ENCODE peak calls at places on chromosomes 11 and 22, in nine cellular contexts. M is NB4, I is tibial nerve, T is mesendoderm, C is HepG2, G is H7, F is endodermal cell, R is PC-9, W is fibroblast of pulmonary artery. N is an unnamed sample.

GRCh38 chr11:108559340-108559739 is 34.2 kb downstream of the EXPH5 start:
- DNase-seq in G (no peak), R (no peak), I (no peak), M (no peak), W (peak), T (no peak), F (no peak), C (no peak), N (peak)

GRCh38 chr22:49015993-49016908 is 811.4 kb downstream of the BRD1 start:
- DNase-seq in M (no peak), T (no peak), F (peak), I (peak), G (peak), W (no peak), R (no peak), C (peak), N (no peak)

GRCh38 chr11:47480762-47481161 is 31.8 kb upstream of the RAPSN start:
- DNase-seq in T (no peak), W (peak), I (no peak), F (no peak), C (no peak), R (no peak), G (no peak), M (no peak), N (no peak)

GRCh38 chr22:28629420-28630184 is 50.0 kb downstream of the TTC28 start:
- DNase-seq in F (no peak), M (peak), I (no peak), C (peak), W (peak), T (peak), G (peak), R (no peak), N (no peak)

GRCh38 chr11:117459979-117460300 is 132.3 kb downstream of the CEP164 start:
- DNase-seq in F (no peak), T (no peak), I (no peak), W (no peak), C (no peak), G (no peak), M (peak), R (no peak), N (no peak)

GRCh38 chr11:113147249-113147648 is 167.1 kb upstream of the TTC12 start:
- DNase-seq in I (no peak), C (no peak), M (no peak), R (no peak), T (peak), G (peak), W (no peak), F (peak), N (no peak)

GRCh38 chr11:84825140-84825539 is 802.0 kb downstream of the DLG2 start:
- DNase-seq in I (no peak), W (no peak), G (no peak), M (no peak), C (no peak), F (no peak), R (no peak), T (no peak), N (peak)

GRCh38 chr22:39575552-39575825 is 4.9 kb downstream of the CACNA1I start:
- DNase-seq in T (no peak), W (no peak), G (no peak), R (no peak), I (no peak), F (no peak), M (no peak), C (no peak), N (no peak)

GRCh38 chr22:47588583-47588970 is 826.1 kb downstream of the TBC1D22A start:
- DNase-seq in T (no peak), F (peak), M (no peak), W (no peak), G (no peak), C (no peak), R (no peak), I (no peak), N (no peak)

GRCh38 chr11:68420171-68420570 is 40.4 kb upstream of the PPP6R3 start:
- DNase-seq in R (no peak), G (no peak), T (no peak), C (no peak), I (no peak), W (no peak), M (no peak), F (no peak), N (no peak)

GRCh38 chr11:126636911-126637799 is 281.7 kb downstream of the ST3GAL4 start:
- DNase-seq in G (no peak), T (peak), I (no peak), W (peak), R (no peak), M (no peak), F (no peak), C (no peak), N (peak)

GRCh38 chr11:63613517-63614135 is 607 bp downstream of the PLAAT3 start:
- DNase-seq in M (no peak), G (peak), T (peak), I (peak), C (no peak), R (peak), W (no peak), F (peak), N (no peak)

GRCh38 chr11:18352581-18352980 is 30.2 kb downstream of the GTF2H1 start:
- DNase-seq in G (no peak), W (peak), C (no peak), I (no peak), R (no peak), T (no peak), M (no peak), F (no peak), N (peak)

GRCh38 chr11:103877221-103877620 is 159.2 kb upstream of the DDI1 start:
- DNase-seq in T (peak), I (no peak), M (no peak), G (no peak), W (peak), C (no peak), R (no peak), F (no peak), N (peak)

GRCh38 chr11:126988655-126989054 is 11.9 kb downstream of the KIRREL3 start:
- DNase-seq in F (no peak), I (no peak), C (no peak), W (no peak), M (no peak), T (no peak), R (no peak), G (no peak), N (no peak)

GRCh38 chr11:41245704-41246398 is 213.6 kb downstream of the LRRC4C start:
- DNase-seq in M (no peak), G (peak), I (no peak), T (peak), R (no peak), F (peak), W (no peak), C (no peak), N (no peak)

GRCh38 chr11:75826463-75827220 is 11.6 kb downstream of the UVRAG start:
- DNase-seq in I (no peak), R (no peak), M (no peak), G (no peak), F (no peak), W (peak), C (no peak), T (peak), N (peak)

GRCh38 chr22:39529487-39529851 is 3.1 kb downstream of the RPS19BP1 start:
- DNase-seq in I (no peak), R (no peak), G (peak), C (no peak), F (no peak), M (no peak), W (no peak), T (no peak), N (no peak)

GRCh38 chr11:47850337-47850736 is 2.2 kb upstream of the NUP160 start:
- DNase-seq in G (no peak), T (no peak), I (no peak), C (no peak), W (no peak), F (no peak), R (no peak), M (peak), N (no peak)

GRCh38 chr11:44112083-44112865 is 16.8 kb downstream of the EXT2 start:
- DNase-seq in R (no peak), G (no peak), W (peak), I (no peak), C (no peak), F (no peak), T (no peak), M (no peak), N (peak)

GRCh38 chr11:57899378-57899777 is 124.3 kb upstream of the OR9Q1 start:
- DNase-seq in W (no peak), G (no peak), T (no peak), F (no peak), C (no peak), I (no peak), R (no peak), M (no peak), N (no peak)

GRCh38 chr22:40462195-40462988 is 92.0 kb downstream of the SGSM3 start:
- DNase-seq in G (no peak), R (no peak), C (peak), I (no peak), F (no peak), W (no peak), M (peak), T (no peak), N (no peak)

GRCh38 chr11:64553554-64554201 is 37.3 kb upstream of the SLC22A12 start:
- DNase-seq in R (peak), T (peak), C (peak), I (peak), M (peak), F (peak), W (peak), G (peak), N (peak)

GRCh38 chr22:29343313-29343805 is 27.9 kb upstream of the RASL10A start:
- DNase-seq in R (peak), F (no peak), I (no peak), M (no peak), T (no peak), G (peak), W (no peak), C (no peak), N (peak)

GRCh38 chr11:133029096-133029495 is 503.2 kb downstream of the OPCML start:
- DNase-seq in R (no peak), T (no peak), F (no peak), W (no peak), I (no peak), M (no peak), G (no peak), C (no peak), N (no peak)

GRCh38 chr11:62611705-62612365 is 740 bp downstream of the EML3 start:
- DNase-seq in G (peak), T (peak), C (no peak), R (peak), W (peak), M (peak), F (peak), I (no peak), N (peak)

GRCh38 chr22:36002861-36003260 is 25.8 kb downstream of the RBFOX2 start:
- DNase-seq in R (no peak), I (no peak), M (no peak), W (no peak), C (no peak), G (no peak), F (no peak), T (no peak), N (no peak)

GRCh38 chr11:122028561-122028960 is 87.5 kb downstream of the BLID start:
- DNase-seq in G (no peak), R (no peak), I (no peak), T (no peak), M (no peak), F (no peak), C (no peak), W (no peak), N (no peak)

GRCh38 chr11:90124371-90124770 is 10.1 kb upstream of the NAALAD2 start:
- DNase-seq in I (no peak), C (no peak), F (no peak), W (no peak), T (peak), G (no peak), R (no peak), M (no peak), N (no peak)

GRCh38 chr22:31637375-31637937 is 24.6 kb downstream of the PISD start:
- DNase-seq in C (no peak), I (no peak), F (peak), T (no peak), G (peak), M (peak), W (no peak), R (no peak), N (no peak)

GRCh38 chr11:17298302-17298701 is 21.8 kb downstream of the NUCB2 start:
- DNase-seq in C (no peak), T (no peak), R (no peak), G (no peak), W (no peak), I (no peak), F (no peak), M (no peak), N (no peak)

GRCh38 chr22:36819112-36819511 is 2.3 kb upstream of the PVALB start:
- DNase-seq in W (no peak), R (no peak), G (peak), M (no peak), F (peak), T (peak), I (no peak), C (no peak), N (no peak)

GRCh38 chr11:104547996-104548661 is 350.1 kb downstream of the CASP12 start:
- DNase-seq in F (no peak), G (no peak), C (no peak), W (peak), T (peak), M (peak), I (no peak), R (no peak), N (no peak)

GRCh38 chr22:43881091-43882061 is 10.4 kb downstream of the PNPLA5 start:
- DNase-seq in G (peak), R (no peak), M (no peak), T (no peak), W (no peak), F (peak), I (no peak), C (no peak), N (no peak)

GRCh38 chr22:39960791-39961746 is 872 bp downstream of the TMA7B start:
- DNase-seq in R (no peak), F (no peak), I (no peak), C (no peak), T (no peak), M (peak), G (no peak), W (peak), N (peak)

GRCh38 chr22:48850658-48851287 is 976.9 kb downstream of the BRD1 start:
- DNase-seq in W (no peak), G (no peak), F (peak), T (no peak), M (no peak), C (no peak), I (no peak), R (no peak), N (no peak)

GRCh38 chr11:19747634-19748280 is 35.1 kb downstream of the NAV2 start:
- DNase-seq in I (no peak), C (no peak), M (no peak), G (no peak), T (no peak), R (no peak), F (no peak), W (no peak), N (no peak)

GRCh38 chr11:12377824-12378593 is 638 bp downstream of the PARVA start:
- DNase-seq in G (peak), F (peak), T (peak), R (peak), C (peak), I (peak), W (peak), M (no peak), N (peak)
- H3K4me3 ChIP-seq in G (peak), F (peak), T (peak), R (peak), C (peak), I (peak), W (peak), M (no peak), N (peak)

GRCh38 chr11:96187779-96188624 is 155.0 kb downstream of the MAML2 start:
- DNase-seq in G (no peak), I (no peak), F (no peak), M (no peak), T (no peak), W (peak), C (peak), R (peak), N (peak)

GRCh38 chr11:96189351-96189750 is 153.6 kb downstream of the MAML2 start:
- DNase-seq in M (no peak), I (no peak), R (no peak), C (no peak), W (no peak), F (no peak), T (no peak), G (no peak), N (no peak)

GRCh38 chr11:96191752-96192151 is 151.2 kb downstream of the MAML2 start:
- DNase-seq in C (no peak), G (no peak), T (no peak), W (peak), F (no peak), R (no peak), I (no peak), M (no peak), N (no peak)

GRCh38 chr11:96186806-96187205 is 156.2 kb downstream of the MAML2 start:
- DNase-seq in C (no peak), I (no peak), F (no peak), M (no peak), G (no peak), W (no peak), T (no peak), R (no peak), N (no peak)

GRCh38 chr11:96188625-96189006 is 154.4 kb downstream of the MAML2 start:
- DNase-seq in R (no peak), G (no peak), M (peak), C (peak), F (no peak), W (peak), T (no peak), I (no peak), N (peak)
- H3K4me3 ChIP-seq in R (peak), G (no peak), M (no peak), C (no peak), F (no peak), W (no peak), T (no peak), I (no peak), N (no peak)

DNA sequence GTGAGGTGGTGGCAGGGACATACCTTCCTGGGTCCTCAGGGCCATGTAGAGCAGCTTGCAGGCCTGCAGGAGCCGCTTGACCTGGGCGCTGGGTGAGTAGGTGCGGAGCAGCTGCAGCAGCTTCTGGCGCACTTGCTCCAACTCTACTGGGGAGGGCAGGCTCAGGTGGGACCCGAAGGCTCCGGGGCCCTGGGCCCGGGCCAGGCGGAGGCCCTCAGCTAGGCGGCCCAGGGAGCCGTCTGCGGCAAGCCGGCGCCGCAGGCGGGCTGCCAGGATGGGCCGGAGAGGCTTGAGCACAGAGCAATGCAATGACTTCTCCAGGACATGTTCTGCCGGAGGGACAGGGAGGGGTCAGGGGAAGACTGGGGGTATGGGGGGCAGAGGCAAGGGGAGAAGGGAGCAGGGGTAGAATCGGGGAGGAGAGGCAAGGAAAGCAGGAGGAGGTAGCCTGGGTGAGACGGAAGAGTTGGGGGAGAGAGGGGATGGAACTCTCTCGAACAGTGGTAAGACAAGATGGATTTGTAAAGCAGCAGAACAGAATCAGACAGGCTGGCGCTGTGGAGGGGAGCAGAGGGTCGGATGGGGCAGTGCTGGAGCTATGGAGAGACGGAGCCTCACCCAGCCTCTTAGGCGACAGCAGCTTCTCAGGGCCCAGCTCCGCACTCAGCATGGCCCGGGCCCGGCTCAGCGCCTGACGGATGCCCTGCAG is 2.2 kb downstream of the RIN1 start:
- DNase-seq in R (no peak), M (no peak), G (peak), W (no peak), I (no peak), F (no peak), T (no peak), C (no peak), N (no peak)
- H3K4me3 ChIP-seq in R (no peak), M (no peak), G (no peak), W (no peak), I (no peak), F (no peak), T (no peak), C (no peak), N (peak)

DNA sequence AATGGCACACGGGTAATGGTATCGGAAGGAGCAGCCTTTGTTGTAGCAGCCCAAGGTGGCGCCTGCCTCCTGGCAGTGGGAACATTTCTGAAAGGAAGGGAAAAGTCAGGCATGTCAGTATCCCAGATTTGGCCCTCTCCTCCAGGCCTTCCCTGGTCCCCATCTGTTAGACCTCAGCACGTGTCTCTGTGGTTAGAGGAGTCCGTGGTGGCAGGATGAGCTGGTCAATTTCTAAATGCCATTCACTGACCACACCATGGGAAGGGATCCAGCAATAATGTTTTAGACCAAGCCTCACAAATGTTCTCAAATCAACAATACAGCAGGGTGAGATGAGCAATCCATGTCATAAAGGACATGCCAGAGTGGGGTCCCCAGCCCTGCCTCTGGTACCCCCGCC is 49.0 kb upstream of the CYP2D6 start:
- DNase-seq in C (no peak), R (no peak), W (peak), G (no peak), M (no peak), T (no peak), F (peak), I (no peak), N (peak)
- H3K4me3 ChIP-seq in C (no peak), R (no peak), W (no peak), G (no peak), M (no peak), T (no peak), F (no peak), I (no peak), N (no peak)

GRCh38 chr22:20435436-20436308 is 2.0 kb downstream of the SCARF2 start:
- DNase-seq in T (no peak), F (peak), C (no peak), M (no peak), R (no peak), W (no peak), I (no peak), G (no peak), N (no peak)
- H3K4me3 ChIP-seq in T (peak), F (peak), C (peak), M (no peak), R (no peak), W (peak), I (peak), G (peak), N (peak)

DNA sequence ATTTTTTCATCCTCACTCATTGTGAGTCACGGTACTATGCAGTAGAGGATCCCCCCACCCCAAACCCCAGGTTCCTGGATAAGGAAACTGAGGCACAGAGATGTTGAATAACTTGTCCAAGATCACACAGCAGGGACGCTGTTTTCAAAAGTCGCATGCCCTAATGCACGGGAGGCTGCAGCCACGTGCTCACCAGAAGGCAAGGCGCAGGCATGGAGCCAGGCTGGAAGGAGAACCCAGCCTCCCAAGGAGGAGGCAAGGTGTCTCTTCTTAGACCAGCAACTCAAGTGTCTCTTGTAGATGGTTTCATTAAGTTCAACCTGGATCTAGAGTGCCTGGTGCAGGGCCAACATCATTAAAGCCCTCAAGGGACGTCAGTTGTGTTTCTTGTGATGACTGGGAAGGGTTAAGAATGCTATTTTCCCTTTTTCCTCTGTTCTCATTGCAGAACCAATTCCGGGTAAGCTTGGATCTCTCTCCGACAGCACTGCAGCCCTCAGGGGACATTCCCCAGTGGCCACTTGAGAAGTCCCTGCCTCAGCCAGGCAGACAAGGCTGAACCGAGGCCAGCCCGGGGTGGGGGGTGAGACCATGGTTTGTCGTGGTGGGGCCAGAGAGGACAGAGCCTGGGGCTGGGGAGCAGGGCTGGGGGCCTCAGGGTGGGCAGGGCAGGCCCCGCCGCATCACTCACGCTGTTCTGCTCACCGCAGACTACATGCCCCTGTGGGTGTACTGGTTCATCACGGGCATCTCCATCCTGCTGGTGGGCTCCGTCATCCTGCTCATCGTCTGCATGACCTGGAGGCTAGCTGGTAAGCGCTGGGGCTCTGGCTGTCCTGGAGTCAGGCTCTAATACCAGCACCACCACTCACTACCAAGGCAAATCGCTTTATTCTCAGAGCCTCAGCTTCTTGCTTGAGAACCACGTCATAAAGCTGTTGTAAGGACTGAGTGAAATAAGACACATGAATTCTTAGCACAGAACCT is 15.7 kb downstream of the TMEM121B start:
- DNase-seq in W (no peak), G (peak), I (no peak), C (no peak), F (no peak), R (no peak), T (no peak), M (peak), N (no peak)
- H3K4me3 ChIP-seq in W (no peak), G (no peak), I (no peak), C (no peak), F (no peak), R (no peak), T (no peak), M (peak), N (no peak)